ENCODE peak calls at places on chromosomes 2 and 18, in four cellular contexts. A, V, C and J are unnamed samples.
A peak's percentile ranks its signal among the peaks of the same experiment; 100 is the strongest.

GRCh38 chr2:134900151-134900550 is 18.5 kb upstream of the CCNT2 start:
- DNase-seq in A (no peak), V (peak; percentile 5), C (no peak), J (no peak)

GRCh38 chr2:127228102-127228501 is 8.0 kb upstream of the CYP27C1 start:
- DNase-seq in A (no peak), V (no peak), C (no peak), J (no peak)

GRCh38 chr2:25566694-25567093 is 106.7 kb downstream of the DTNB start:
- DNase-seq in A (no peak), V (no peak), C (peak; percentile 53), J (no peak)

GRCh38 chr2:100197643-100198153 is 55.3 kb upstream of the AFF3 start:
- DNase-seq in A (peak; percentile 56), V (peak; percentile 51), C (peak; percentile 40), J (peak; percentile 82)

GRCh38 chr2:86476092-86476491 is 34.9 kb downstream of the KDM3A start:
- DNase-seq in A (no peak), V (no peak), C (no peak), J (peak; percentile 28)

GRCh38 chr2:240836781-240837467 is 16.9 kb upstream of the KIF1A start:
- DNase-seq in A (no peak), V (peak; percentile 21), C (peak; percentile 59), J (peak; percentile 10)

GRCh38 chr2:126244937-126245336 is 411.0 kb upstream of the GYPC start:
- DNase-seq in A (peak; percentile 74), V (no peak), C (peak; percentile 41), J (no peak)

GRCh38 chr2:3171564-3172264 is 205.9 kb downstream of the EIPR1 start:
- DNase-seq in A (no peak), V (no peak), C (no peak), J (no peak)

GRCh38 chr2:63737085-63737701 is 104.5 kb upstream of the UGP2 start:
- DNase-seq in A (no peak), V (no peak), C (peak; percentile 17), J (no peak)

GRCh38 chr18:22790545-22791415 is 142.3 kb upstream of the RBBP8 start:
- DNase-seq in A (peak; percentile 8), V (no peak), C (no peak), J (no peak)

GRCh38 chr2:178220814-178221213 is 26.5 kb downstream of the OSBPL6 start:
- DNase-seq in A (no peak), V (no peak), C (no peak), J (no peak)

GRCh38 chr2:230964136-230964730 is 31.7 kb upstream of the SPATA3 start:
- DNase-seq in A (no peak), V (no peak), C (no peak), J (no peak)

GRCh38 chr2:179842498-179843153 is 18.8 kb downstream of the ZNF385B start:
- DNase-seq in A (peak; percentile 60), V (no peak), C (peak; percentile 48), J (no peak)

GRCh38 chr2:30185175-30185574 is 38.4 kb downstream of the YPEL5 start:
- DNase-seq in A (no peak), V (no peak), C (no peak), J (no peak)

GRCh38 chr18:12307871-12308385 is at the start of gene TUBB6:
- DNase-seq in A (peak; percentile 82), V (peak; percentile 34), C (peak; percentile 57), J (no peak)

GRCh38 chr2:17892726-17893534 is 14.5 kb downstream of the KCNS3 start:
- DNase-seq in A (no peak), V (no peak), C (no peak), J (no peak)

GRCh38 chr2:28678175-28678855 is 73.3 kb upstream of the PPP1CB start:
- DNase-seq in A (no peak), V (no peak), C (peak; percentile 72), J (no peak)

GRCh38 chr2:76498387-76498786 is 787.7 kb upstream of the GCFC2 start:
- DNase-seq in A (no peak), V (no peak), C (no peak), J (no peak)

GRCh38 chr18:11004951-11005350 is 144.4 kb downstream of the PIEZO2 start:
- DNase-seq in A (no peak), V (no peak), C (no peak), J (no peak)

GRCh38 chr2:19911799-19912509 is 10.2 kb upstream of the TTC32 start:
- DNase-seq in A (no peak), V (peak; percentile 98), C (no peak), J (peak; percentile 58)